ENCODE peak calls at places on chromosomes 4 and X, in four cellular contexts. Z is K562, I is GM12878, G is HepG2. E is an unnamed sample.
A peak's percentile ranks its signal among the peaks of the same experiment; 100 is the strongest.

GRCh38 chrX:69496143-69496542 is 8.0 kb upstream of the NALF2 start:
- DNase-seq in G (no peak), I (no peak), Z (no peak), E (no peak)

GRCh38 chrX:32408389-32408788 is 803.0 kb downstream of the DMD start:
- DNase-seq in Z (no peak), I (no peak), G (no peak), E (no peak)

GRCh38 chr4:6443035-6444023 is 29.1 kb downstream of the PPP2R2C start:
- DNase-seq in Z (no peak), G (no peak), I (no peak), E (no peak)

GRCh38 chrX:49230500-49231232 is 2.5 kb downstream of the CACNA1F start:
- DNase-seq in I (no peak), Z (peak; percentile 89), G (peak; percentile 9), E (peak; percentile 78)

GRCh38 chr4:123919576-123920098 is 523.0 kb downstream of the SPRY1 start:
- DNase-seq in Z (no peak), G (no peak), I (no peak), E (no peak)

GRCh38 chrX:154714925-154715324 is 36.0 kb downstream of the GAB3 start:
- DNase-seq in Z (peak; percentile 57), I (no peak), G (peak; percentile 12), E (peak; percentile 53)

GRCh38 chr4:169815606-169816005 is 57.9 kb upstream of the HPF1 start:
- DNase-seq in Z (no peak), G (peak; percentile 2), I (no peak), E (no peak)

GRCh38 chr4:53937918-53938317 is 126.5 kb downstream of the CHIC2 start:
- DNase-seq in Z (no peak), G (no peak), I (no peak), E (no peak)

GRCh38 chr4:109728385-109728784 is 1.5 kb downstream of the PLA2G12A start:
- DNase-seq in I (no peak), Z (no peak), G (no peak), E (no peak)

GRCh38 chr4:56618734-56619133 is 62.4 kb downstream of the HOPX start:
- DNase-seq in Z (no peak), G (no peak), I (no peak), E (no peak)

GRCh38 chrX:69386681-69387080 is 117.4 kb upstream of the NALF2 start:
- DNase-seq in Z (no peak), G (no peak), I (no peak), E (no peak)

GRCh38 chrX:4570141-4570540 is 856.7 kb upstream of the PRKX start:
- DNase-seq in I (no peak), Z (no peak), G (no peak), E (no peak)

GRCh38 chrX:71809886-71810285 is 46.7 kb downstream of the CXorf49B start:
- DNase-seq in I (no peak), G (no peak), Z (no peak), E (no peak)

GRCh38 chrX:153400146-153401132 is 711 bp downstream of the PNMA6E start:
- DNase-seq in G (peak; percentile 29), Z (peak; percentile 85), I (no peak), E (peak; percentile 9)

GRCh38 chr4:109979932-109980717 is 67.4 kb downstream of the EGF start:
- DNase-seq in G (no peak), Z (no peak), I (no peak), E (no peak)

GRCh38 chr4:151294833-151295496 is 18.0 kb downstream of the PRSS48 start:
- DNase-seq in G (no peak), I (no peak), Z (no peak), E (no peak)

GRCh38 chrX:7993873-7994272 is 66.7 kb upstream of the PNPLA4 start:
- DNase-seq in Z (no peak), I (no peak), G (peak; percentile 6), E (no peak)

GRCh38 chrX:7996851-7997250 is 69.6 kb upstream of the PNPLA4 start:
- DNase-seq in G (no peak), Z (no peak), I (no peak), E (no peak)

DNA sequence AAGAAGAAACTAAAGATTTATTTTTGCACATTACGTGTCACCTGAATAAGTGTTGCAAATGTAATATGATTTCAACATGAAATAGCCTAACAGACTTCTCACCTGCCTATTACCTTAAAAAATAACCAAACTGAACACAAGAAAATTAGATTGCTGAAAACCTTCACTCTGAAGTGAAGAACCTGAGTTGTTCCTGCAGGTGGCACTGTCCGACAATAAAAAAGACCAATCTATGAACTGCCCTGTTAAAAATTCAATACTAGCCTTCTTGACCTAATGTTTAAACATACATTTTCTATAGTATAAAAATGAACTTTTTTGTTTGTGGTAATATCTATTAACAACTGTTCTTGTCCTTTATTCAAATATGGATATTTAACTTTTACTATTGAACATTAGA is 69.2 kb upstream of the PNPLA4 start:
- DNase-seq in G (peak; percentile 28), Z (peak; percentile 10), I (no peak), E (no peak)
- TF ChIP-seq SRF in G (no peak), Z (no peak), I (no peak), E (no peak)

GRCh38 chr4:111601671-111602070 is 543.6 kb upstream of the FAM241A start:
- DNase-seq in G (no peak), I (no peak), Z (no peak), E (no peak)

GRCh38 chr4:111602848-111603247 is 542.4 kb upstream of the FAM241A start:
- DNase-seq in Z (no peak), I (no peak), G (no peak), E (no peak)

GRCh38 chr4:111605111-111605510 is 540.1 kb upstream of the FAM241A start:
- DNase-seq in G (no peak), Z (no peak), I (no peak), E (no peak)
- TF ChIP-seq USF2 in G (no peak), Z (no peak), I (no peak), E (no peak)

GRCh38 chrX:40720811-40721210 is 14.5 kb downstream of the MED14 start:
- DNase-seq in G (no peak), I (no peak), Z (no peak), E (no peak)
- TF ChIP-seq TAF1 in G (no peak), I (no peak), Z (no peak), E (no peak)

GRCh38 chrX:38879631-38880220 is 78.5 kb downstream of the MID1IP1 start:
- DNase-seq in I (no peak), G (no peak), Z (no peak), E (no peak)
- TF ChIP-seq SRF in I (no peak), G (no peak), Z (no peak), E (no peak)

GRCh38 chrX:1392376-1393130 is 640 bp upstream of the SLC25A6 start:
- DNase-seq in G (no peak), I (no peak), Z (peak; percentile 46), E (no peak)
- TF ChIP-seq USF2 in G (no peak), I (no peak), Z (peak; percentile 33), E (no peak)

GRCh38 chr4:140094701-140095420 is 59.1 kb downstream of the MAML3 start:
- DNase-seq in I (no peak), Z (no peak), G (no peak), E (no peak)
- TF ChIP-seq TAF1 in I (no peak), Z (no peak), G (no peak), E (no peak)

E was measured in H1.